ENCODE peak calls at places on chromosome 13, in eight cellular contexts. One of them, this sample, is unnamed.

GRCh38 chr13:30158774-30159445 is 148.4 kb downstream of the KATNAL1 start:
- DNase-seq in nephron progenitor cell: no peak
- DNase-seq in omental fat pad: no peak
- DNase-seq in GM23338: no peak
- DNase-seq in neural crest cell: no peak
- DNase-seq in heart right ventricle: no peak
- DNase-seq in AG09319: peak; percentile 52
- DNase-seq in progenitor cell of endocrine pancreas: no peak
- DNase-seq in this sample: no peak

GRCh38 chr13:83352391-83352790 is 529.9 kb downstream of the SLITRK1 start:
- DNase-seq in AG09319: no peak
- DNase-seq in nephron progenitor cell: no peak
- DNase-seq in neural crest cell: no peak
- DNase-seq in omental fat pad: no peak
- DNase-seq in progenitor cell of endocrine pancreas: no peak
- DNase-seq in heart right ventricle: no peak
- DNase-seq in GM23338: no peak
- DNase-seq in this sample: no peak

GRCh38 chr13:81726037-81726726 is 1385.3 kb upstream of the SPRY2 start:
- DNase-seq in nephron progenitor cell: no peak
- DNase-seq in AG09319: no peak
- DNase-seq in neural crest cell: no peak
- DNase-seq in progenitor cell of endocrine pancreas: no peak
- DNase-seq in omental fat pad: no peak
- DNase-seq in heart right ventricle: no peak
- DNase-seq in GM23338: no peak
- DNase-seq in this sample: no peak

GRCh38 chr13:20512042-20512683 is 13.5 kb downstream of the CRYL1 start:
- DNase-seq in GM23338: peak; percentile 72
- DNase-seq in heart right ventricle: no peak
- DNase-seq in neural crest cell: peak; percentile 17
- DNase-seq in AG09319: no peak
- DNase-seq in nephron progenitor cell: peak; percentile 28
- DNase-seq in progenitor cell of endocrine pancreas: no peak
- DNase-seq in omental fat pad: no peak
- DNase-seq in this sample: no peak

GRCh38 chr13:90526711-90527110 is 820.8 kb upstream of the MIR17HG start:
- DNase-seq in progenitor cell of endocrine pancreas: no peak
- DNase-seq in neural crest cell: no peak
- DNase-seq in GM23338: no peak
- DNase-seq in AG09319: no peak
- DNase-seq in heart right ventricle: no peak
- DNase-seq in nephron progenitor cell: no peak
- DNase-seq in omental fat pad: no peak
- DNase-seq in this sample: no peak

GRCh38 chr13:48579167-48579918 is 46.5 kb upstream of the RCBTB2 start:
- DNase-seq in neural crest cell: no peak
- DNase-seq in progenitor cell of endocrine pancreas: no peak
- DNase-seq in AG09319: no peak
- DNase-seq in nephron progenitor cell: no peak
- DNase-seq in omental fat pad: no peak
- DNase-seq in heart right ventricle: no peak
- DNase-seq in GM23338: no peak
- DNase-seq in this sample: no peak

GRCh38 chr13:45545686-45546409 is 69.7 kb downstream of the ERICH6B start:
- DNase-seq in omental fat pad: no peak
- DNase-seq in progenitor cell of endocrine pancreas: no peak
- DNase-seq in GM23338: no peak
- DNase-seq in AG09319: no peak
- DNase-seq in heart right ventricle: no peak
- DNase-seq in neural crest cell: no peak
- DNase-seq in nephron progenitor cell: no peak
- DNase-seq in this sample: no peak

GRCh38 chr13:105814219-105814901 is 721.1 kb downstream of the EFNB2 start:
- DNase-seq in nephron progenitor cell: no peak
- DNase-seq in omental fat pad: no peak
- DNase-seq in neural crest cell: no peak
- DNase-seq in heart right ventricle: no peak
- DNase-seq in AG09319: no peak
- DNase-seq in progenitor cell of endocrine pancreas: no peak
- DNase-seq in GM23338: no peak
- DNase-seq in this sample: no peak

GRCh38 chr13:73090116-73090811 is 31.5 kb downstream of the KLF5 start:
- DNase-seq in progenitor cell of endocrine pancreas: no peak
- DNase-seq in omental fat pad: no peak
- DNase-seq in GM23338: peak; percentile 72
- DNase-seq in nephron progenitor cell: no peak
- DNase-seq in neural crest cell: no peak
- DNase-seq in AG09319: peak; percentile 5
- DNase-seq in heart right ventricle: no peak
- DNase-seq in this sample: no peak

GRCh38 chr13:114134944-114135610 is 2.7 kb upstream of the RASA3 start:
- DNase-seq in neural crest cell: no peak
- DNase-seq in heart right ventricle: no peak
- DNase-seq in nephron progenitor cell: no peak
- DNase-seq in progenitor cell of endocrine pancreas: no peak
- DNase-seq in omental fat pad: no peak
- DNase-seq in AG09319: no peak
- DNase-seq in GM23338: no peak
- DNase-seq in this sample: no peak

GRCh38 chr13:30551194-30551593 is 66.5 kb upstream of the USPL1 start:
- DNase-seq in neural crest cell: no peak
- DNase-seq in heart right ventricle: no peak
- DNase-seq in GM23338: peak; percentile 70
- DNase-seq in omental fat pad: no peak
- DNase-seq in nephron progenitor cell: no peak
- DNase-seq in AG09319: no peak
- DNase-seq in progenitor cell of endocrine pancreas: no peak
- DNase-seq in this sample: no peak

DNA sequence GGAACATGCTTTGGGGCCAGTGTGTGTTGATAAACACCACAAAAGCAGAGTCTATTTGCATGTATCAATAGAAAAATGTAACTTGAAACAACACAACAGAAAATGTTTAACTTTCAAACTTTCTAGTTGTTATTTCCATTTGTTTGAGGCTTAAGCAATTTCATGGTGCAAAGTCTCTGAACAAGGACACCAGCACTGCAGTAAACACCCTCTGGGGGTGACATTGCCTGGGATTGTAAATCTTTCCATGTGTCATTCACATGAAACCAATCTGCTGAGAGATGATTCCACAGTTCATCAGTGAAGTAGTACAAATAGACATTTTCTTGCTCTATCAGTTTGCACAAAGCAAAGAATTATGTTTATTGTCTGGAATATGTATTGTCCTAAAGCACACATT is 124.5 kb downstream of the ITGBL1 start:
- DNase-seq in neural crest cell: no peak
- DNase-seq in GM23338: no peak
- DNase-seq in heart right ventricle: no peak
- DNase-seq in omental fat pad: no peak
- DNase-seq in nephron progenitor cell: no peak
- DNase-seq in AG09319: no peak
- DNase-seq in progenitor cell of endocrine pancreas: no peak
- DNase-seq in this sample: no peak
- TF ChIP-seq CTCF in neural crest cell: no peak
- TF ChIP-seq CTCF in GM23338: no peak
- TF ChIP-seq CTCF in heart right ventricle: no peak
- TF ChIP-seq CTCF in omental fat pad: no peak
- TF ChIP-seq CTCF in nephron progenitor cell: no peak
- TF ChIP-seq CTCF in AG09319: no peak
- TF ChIP-seq CTCF in progenitor cell of endocrine pancreas: no peak
- TF ChIP-seq CTCF in this sample: no peak

GRCh38 chr13:51770160-51770559 is 33.8 kb downstream of the DHRS12 start:
- DNase-seq in nephron progenitor cell: no peak
- DNase-seq in GM23338: no peak
- DNase-seq in neural crest cell: no peak
- DNase-seq in progenitor cell of endocrine pancreas: no peak
- DNase-seq in AG09319: no peak
- DNase-seq in omental fat pad: no peak
- DNase-seq in heart right ventricle: no peak
- DNase-seq in this sample: no peak

GRCh38 chr13:51767100-51767499 is 36.9 kb downstream of the DHRS12 start:
- DNase-seq in nephron progenitor cell: no peak
- DNase-seq in omental fat pad: no peak
- DNase-seq in GM23338: peak; percentile 72
- DNase-seq in heart right ventricle: no peak
- DNase-seq in progenitor cell of endocrine pancreas: no peak
- DNase-seq in AG09319: no peak
- DNase-seq in neural crest cell: no peak
- DNase-seq in this sample: no peak

GRCh38 chr13:51768976-51769375 is 35.0 kb downstream of the DHRS12 start:
- DNase-seq in AG09319: no peak
- DNase-seq in GM23338: no peak
- DNase-seq in neural crest cell: no peak
- DNase-seq in nephron progenitor cell: no peak
- DNase-seq in heart right ventricle: no peak
- DNase-seq in omental fat pad: no peak
- DNase-seq in progenitor cell of endocrine pancreas: no peak
- DNase-seq in this sample: no peak

GRCh38 chr13:51769455-51770127 is 34.4 kb downstream of the DHRS12 start:
- DNase-seq in nephron progenitor cell: no peak
- DNase-seq in omental fat pad: no peak
- DNase-seq in heart right ventricle: peak; percentile 57
- DNase-seq in GM23338: no peak
- DNase-seq in neural crest cell: no peak
- DNase-seq in AG09319: no peak
- DNase-seq in progenitor cell of endocrine pancreas: no peak
- DNase-seq in this sample: no peak

DNA sequence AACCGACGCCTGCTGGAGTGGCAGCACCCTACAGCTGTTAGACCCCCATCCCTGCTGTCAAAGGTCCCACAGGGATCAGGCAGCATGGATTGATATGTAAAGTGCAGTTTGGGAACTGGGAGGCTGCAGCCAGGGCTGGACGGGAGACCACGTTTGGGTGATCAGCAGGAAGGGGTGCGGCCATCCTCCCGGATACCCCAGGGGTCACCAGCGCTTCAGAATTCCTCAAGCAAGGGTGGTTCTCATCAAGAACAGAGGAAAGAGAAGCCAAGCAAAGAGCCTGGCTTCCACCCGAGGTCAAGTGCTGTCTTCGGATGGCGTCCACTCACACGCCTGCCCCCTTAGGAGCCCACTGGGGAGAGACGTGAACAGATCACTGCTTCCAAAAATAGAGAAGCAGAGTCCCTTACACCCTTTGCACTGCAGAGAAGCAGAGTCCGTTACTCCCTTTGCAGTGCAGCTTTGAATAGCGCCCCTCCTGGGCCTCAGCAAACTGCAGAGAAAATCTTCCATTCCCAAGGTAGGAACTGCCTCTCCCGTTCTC is 35.5 kb downstream of the DHRS12 start:
- DNase-seq in progenitor cell of endocrine pancreas: no peak
- DNase-seq in nephron progenitor cell: peak; percentile 21
- DNase-seq in neural crest cell: no peak
- DNase-seq in omental fat pad: no peak
- DNase-seq in AG09319: no peak
- DNase-seq in GM23338: peak; percentile 78
- DNase-seq in heart right ventricle: no peak
- DNase-seq in this sample: no peak
- TF ChIP-seq CTCF in progenitor cell of endocrine pancreas: peak; percentile 39
- TF ChIP-seq CTCF in nephron progenitor cell: peak; percentile 41
- TF ChIP-seq CTCF in neural crest cell: peak; percentile 38
- TF ChIP-seq CTCF in omental fat pad: no peak
- TF ChIP-seq CTCF in AG09319: no peak
- TF ChIP-seq CTCF in GM23338: peak; percentile 75
- TF ChIP-seq CTCF in heart right ventricle: no peak
- TF ChIP-seq CTCF in this sample: no peak

GRCh38 chr13:24741016-24741662 is 22.8 kb upstream of the RNF17 start:
- DNase-seq in omental fat pad: no peak
- DNase-seq in progenitor cell of endocrine pancreas: no peak
- DNase-seq in GM23338: peak; percentile 39
- DNase-seq in AG09319: no peak
- DNase-seq in nephron progenitor cell: no peak
- DNase-seq in neural crest cell: no peak
- DNase-seq in heart right ventricle: no peak
- DNase-seq in this sample: no peak
- TF ChIP-seq CTCF in omental fat pad: no peak
- TF ChIP-seq CTCF in progenitor cell of endocrine pancreas: peak; percentile 26
- TF ChIP-seq CTCF in GM23338: peak; percentile 66
- TF ChIP-seq CTCF in AG09319: peak; percentile 9
- TF ChIP-seq CTCF in nephron progenitor cell: no peak
- TF ChIP-seq CTCF in neural crest cell: peak; percentile 20
- TF ChIP-seq CTCF in heart right ventricle: no peak
- TF ChIP-seq CTCF in this sample: no peak

GRCh38 chr13:50974268-50974667 is 64.7 kb downstream of the RNASEH2B start:
- DNase-seq in GM23338: no peak
- DNase-seq in nephron progenitor cell: no peak
- DNase-seq in progenitor cell of endocrine pancreas: no peak
- DNase-seq in omental fat pad: no peak
- DNase-seq in neural crest cell: no peak
- DNase-seq in heart right ventricle: no peak
- DNase-seq in AG09319: no peak
- DNase-seq in this sample: no peak

GRCh38 chr13:50969691-50970090 is 60.1 kb downstream of the RNASEH2B start:
- DNase-seq in heart right ventricle: no peak
- DNase-seq in GM23338: peak; percentile 77
- DNase-seq in omental fat pad: no peak
- DNase-seq in neural crest cell: no peak
- DNase-seq in AG09319: no peak
- DNase-seq in nephron progenitor cell: peak; percentile 18
- DNase-seq in progenitor cell of endocrine pancreas: no peak
- DNase-seq in this sample: no peak
- TF ChIP-seq CTCF in heart right ventricle: no peak
- TF ChIP-seq CTCF in GM23338: peak; percentile 80
- TF ChIP-seq CTCF in omental fat pad: no peak
- TF ChIP-seq CTCF in neural crest cell: no peak
- TF ChIP-seq CTCF in AG09319: no peak
- TF ChIP-seq CTCF in nephron progenitor cell: no peak
- TF ChIP-seq CTCF in progenitor cell of endocrine pancreas: no peak
- TF ChIP-seq CTCF in this sample: no peak

GRCh38 chr13:112942689-112943308 is 26.2 kb upstream of the MCF2L start:
- DNase-seq in nephron progenitor cell: peak; percentile 99
- DNase-seq in omental fat pad: peak; percentile 99
- DNase-seq in GM23338: peak; percentile 99
- DNase-seq in neural crest cell: peak; percentile 99
- DNase-seq in heart right ventricle: peak; percentile 96
- DNase-seq in progenitor cell of endocrine pancreas: peak; percentile 96
- DNase-seq in AG09319: peak; percentile 81
- DNase-seq in this sample: peak; percentile 97
- TF ChIP-seq CTCF in nephron progenitor cell: peak; percentile 97
- TF ChIP-seq CTCF in omental fat pad: peak; percentile 74
- TF ChIP-seq CTCF in GM23338: peak; percentile 99
- TF ChIP-seq CTCF in neural crest cell: peak; percentile 99
- TF ChIP-seq CTCF in heart right ventricle: peak; percentile 96
- TF ChIP-seq CTCF in progenitor cell of endocrine pancreas: peak; percentile 97
- TF ChIP-seq CTCF in AG09319: peak; percentile 98
- TF ChIP-seq CTCF in this sample: peak; percentile 82

DNA sequence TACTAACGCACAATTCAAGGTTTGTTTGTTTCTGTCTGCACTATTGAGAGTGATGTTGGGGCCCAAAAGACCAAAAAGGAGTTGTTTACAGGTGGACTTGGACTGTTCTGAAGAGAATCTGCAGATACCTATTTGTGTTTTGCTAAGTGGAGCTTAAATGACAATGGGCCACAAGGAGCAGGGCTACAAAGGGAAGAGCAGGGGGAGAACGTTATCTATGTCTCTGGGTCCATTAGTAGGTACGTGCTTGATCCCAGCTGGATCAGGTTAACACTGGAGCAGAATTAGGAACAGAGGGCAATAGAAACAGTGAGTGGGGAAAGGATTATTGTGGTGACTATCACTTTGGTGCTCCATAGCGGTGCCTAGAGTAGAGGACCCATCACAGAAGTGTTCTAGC is 22.5 kb downstream of the NBEA start:
- DNase-seq in progenitor cell of endocrine pancreas: no peak
- DNase-seq in omental fat pad: no peak
- DNase-seq in neural crest cell: no peak
- DNase-seq in nephron progenitor cell: no peak
- DNase-seq in heart right ventricle: no peak
- DNase-seq in GM23338: no peak
- DNase-seq in AG09319: no peak
- DNase-seq in this sample: no peak
- TF ChIP-seq CTCF in progenitor cell of endocrine pancreas: no peak
- TF ChIP-seq CTCF in omental fat pad: no peak
- TF ChIP-seq CTCF in neural crest cell: no peak
- TF ChIP-seq CTCF in nephron progenitor cell: no peak
- TF ChIP-seq CTCF in heart right ventricle: no peak
- TF ChIP-seq CTCF in GM23338: no peak
- TF ChIP-seq CTCF in AG09319: no peak
- TF ChIP-seq CTCF in this sample: no peak

This sample was measured in mesothelial cell of epicardium.